ENCODE peak calls at places on chromosome 11, in five cellular contexts. H, R, E, Y and O are unnamed samples.

GRCh38 chr11:102241026-102241425 is 76.3 kb upstream of the BIRC3 start:
- DNase-seq in R (no peak), H (no peak), E (no peak), Y (peak), O (no peak)

GRCh38 chr11:109956124-109956793 is 136.9 kb upstream of the ZC3H12C start:
- DNase-seq in H (no peak), R (no peak), E (no peak), Y (no peak), O (no peak)

GRCh38 chr11:67310246-67311050 is 7.1 kb downstream of the SSH3 start:
- DNase-seq in H (no peak), Y (no peak), E (no peak), R (no peak), O (no peak)

GRCh38 chr11:120404495-120404894 is 68.3 kb downstream of the ARHGEF12 start:
- DNase-seq in Y (no peak), E (no peak), H (no peak), R (no peak), O (no peak)

GRCh38 chr11:124846058-124846719 is 19.0 kb upstream of the ROBO3 start:
- DNase-seq in E (no peak), H (no peak), Y (no peak), R (no peak), O (no peak)

GRCh38 chr11:63023851-63024648 is 8.4 kb upstream of the SLC22A8 start:
- DNase-seq in H (peak), E (peak), Y (peak), R (peak), O (peak)

GRCh38 chr11:45580399-45580798 is 85.0 kb downstream of the CHST1 start:
- DNase-seq in H (peak), R (peak), Y (peak), E (no peak), O (peak)

GRCh38 chr11:111604392-111605009 is 2.3 kb downstream of the SIK2 start:
- DNase-seq in R (peak), E (no peak), Y (peak), H (no peak), O (no peak)

GRCh38 chr11:32792948-32793475 is 1.4 kb downstream of the CCDC73 start:
- DNase-seq in E (peak), Y (peak), H (peak), R (peak), O (peak)
- H3K4me3 ChIP-seq in E (no peak), Y (no peak), H (no peak), R (no peak), O (no peak)

GRCh38 chr11:131745405-131745804 is 375.0 kb downstream of the NTM start:
- DNase-seq in E (no peak), R (no peak), Y (peak), H (no peak), O (no peak)
- H3K4me3 ChIP-seq in E (no peak), R (no peak), Y (no peak), H (no peak), O (no peak)

GRCh38 chr11:113314389-113315301 is at the start of gene TTC12:
- DNase-seq in Y (peak), R (peak), E (peak), H (peak), O (peak)
- H3K4me3 ChIP-seq in Y (peak), R (peak), E (peak), H (peak), O (peak)

GRCh38 chr11:44016129-44016528 is 31.7 kb upstream of the ACCSL start:
- DNase-seq in R (no peak), E (no peak), Y (peak), H (peak), O (no peak)
- H3K4me3 ChIP-seq in R (no peak), E (no peak), Y (no peak), H (no peak), O (no peak)

DNA sequence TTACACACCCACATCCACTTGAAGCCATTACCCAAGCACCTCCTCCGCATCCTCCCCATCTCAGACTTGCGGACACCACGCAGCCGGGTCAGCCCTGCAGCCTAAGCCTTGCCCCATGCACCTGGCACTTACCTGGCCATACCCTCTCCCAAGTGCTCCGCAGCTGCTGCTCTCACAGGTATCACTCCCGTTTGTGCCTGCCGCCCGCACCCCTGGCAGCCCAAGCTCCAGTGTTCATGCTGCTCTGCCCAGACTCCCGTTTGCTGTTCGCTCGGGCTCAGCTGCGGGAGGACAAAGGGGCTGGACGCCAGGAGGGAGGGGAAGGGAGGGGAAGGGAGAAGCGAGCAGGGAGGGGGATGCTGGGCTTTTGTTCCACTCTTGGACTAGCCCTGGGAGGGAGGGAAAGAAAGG is at the start of gene KLHL35:
- DNase-seq in E (no peak), H (no peak), R (no peak), Y (no peak), O (no peak)
- H3K4me3 ChIP-seq in E (no peak), H (no peak), R (no peak), Y (no peak), O (no peak)

GRCh38 chr11:64864473-64865285 is 13.7 kb downstream of the EHD1 start:
- DNase-seq in Y (peak), E (no peak), H (no peak), R (peak), O (no peak)

GRCh38 chr11:64865286-64866172 is 12.9 kb downstream of the EHD1 start:
- DNase-seq in H (no peak), Y (peak), E (no peak), R (peak), O (no peak)

GRCh38 chr11:64862914-64863313 is 15.5 kb downstream of the EHD1 start:
- DNase-seq in E (no peak), R (no peak), H (no peak), Y (no peak), O (no peak)

GRCh38 chr11:64863381-64864060 is 14.9 kb downstream of the EHD1 start:
- DNase-seq in E (no peak), H (no peak), R (no peak), Y (no peak), O (no peak)

DNA sequence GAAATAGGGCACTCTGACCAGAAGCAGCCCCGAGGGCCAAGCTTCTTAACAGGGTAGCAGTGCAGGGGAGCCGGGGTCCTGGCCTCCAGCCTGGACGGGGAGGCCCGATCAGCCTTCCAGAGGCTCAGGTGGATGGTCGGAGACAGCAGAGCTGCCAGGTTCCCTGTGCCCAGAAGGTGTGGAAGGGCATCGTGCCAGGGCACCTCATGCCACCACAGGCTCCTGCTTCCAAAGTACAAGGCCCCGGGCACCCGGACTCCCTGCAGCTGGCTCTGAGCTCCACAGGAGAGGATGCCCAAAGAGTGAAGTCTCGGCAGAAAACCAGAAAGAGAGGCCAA is 14.3 kb downstream of the EHD1 start:
- DNase-seq in R (no peak), Y (no peak), E (no peak), H (no peak), O (no peak)
- H3K4me3 ChIP-seq in R (peak), Y (no peak), E (no peak), H (no peak), O (no peak)

GRCh38 chr11:34870548-34871209 is 45.5 kb downstream of the APIP start:
- DNase-seq in R (no peak), H (no peak), Y (no peak), E (no peak), O (no peak)
- H3K4me3 ChIP-seq in R (no peak), H (no peak), Y (no peak), E (no peak), O (no peak)